ENCODE peak calls at places on chromosomes 5 and 9, in eight cellular contexts. One of them, this sample, is unnamed.

GRCh38 chr9:122107291-122107805 is 14.2 kb upstream of the TTLL11 start:
- DNase-seq in left colon: peak; percentile 44
- DNase-seq in endodermal cell: no peak
- DNase-seq in RKO: no peak
- DNase-seq in Calu3: no peak
- DNase-seq in memory B cell: no peak
- DNase-seq in NCI-H2081: no peak
- DNase-seq in activated naive CD4-positive, alpha-beta T cell treated with anti-CD3 and anti-CD28 coated beads, Interleukin-2, amount 50 U/mL, for 16 hours: no peak
- DNase-seq in this sample: no peak

GRCh38 chr5:170818222-170818621 is 34.7 kb downstream of the GABRP start:
- DNase-seq in left colon: no peak
- DNase-seq in endodermal cell: no peak
- DNase-seq in RKO: no peak
- DNase-seq in Calu3: no peak
- DNase-seq in memory B cell: no peak
- DNase-seq in NCI-H2081: no peak
- DNase-seq in activated naive CD4-positive, alpha-beta T cell treated with anti-CD3 and anti-CD28 coated beads, Interleukin-2, amount 50 U/mL, for 16 hours: no peak
- DNase-seq in this sample: no peak

GRCh38 chr9:138063785-138064184 is 186.2 kb downstream of the CACNA1B start:
- DNase-seq in left colon: peak; percentile 16
- DNase-seq in endodermal cell: peak; percentile 15
- DNase-seq in RKO: no peak
- DNase-seq in Calu3: no peak
- DNase-seq in memory B cell: no peak
- DNase-seq in NCI-H2081: no peak
- DNase-seq in activated naive CD4-positive, alpha-beta T cell treated with anti-CD3 and anti-CD28 coated beads, Interleukin-2, amount 50 U/mL, for 16 hours: no peak
- DNase-seq in this sample: no peak

GRCh38 chr5:123868267-123868666 is 356.3 kb downstream of the CSNK1G3 start:
- DNase-seq in left colon: no peak
- DNase-seq in endodermal cell: no peak
- DNase-seq in RKO: no peak
- DNase-seq in Calu3: no peak
- DNase-seq in memory B cell: no peak
- DNase-seq in NCI-H2081: no peak
- DNase-seq in activated naive CD4-positive, alpha-beta T cell treated with anti-CD3 and anti-CD28 coated beads, Interleukin-2, amount 50 U/mL, for 16 hours: no peak
- DNase-seq in this sample: no peak

GRCh38 chr5:123035320-123035949 is 1.1 kb downstream of the PPIC start:
- DNase-seq in left colon: peak; percentile 79
- DNase-seq in endodermal cell: peak; percentile 89
- DNase-seq in RKO: peak; percentile 73
- DNase-seq in Calu3: peak; percentile 72
- DNase-seq in memory B cell: peak; percentile 13
- DNase-seq in NCI-H2081: no peak
- DNase-seq in activated naive CD4-positive, alpha-beta T cell treated with anti-CD3 and anti-CD28 coated beads, Interleukin-2, amount 50 U/mL, for 16 hours: no peak
- DNase-seq in this sample: no peak

GRCh38 chr5:1820926-1821325 is 19.7 kb downstream of the NDUFS6 start:
- DNase-seq in left colon: no peak
- DNase-seq in endodermal cell: no peak
- DNase-seq in RKO: no peak
- DNase-seq in Calu3: no peak
- DNase-seq in memory B cell: no peak
- DNase-seq in NCI-H2081: no peak
- DNase-seq in activated naive CD4-positive, alpha-beta T cell treated with anti-CD3 and anti-CD28 coated beads, Interleukin-2, amount 50 U/mL, for 16 hours: no peak
- DNase-seq in this sample: no peak

GRCh38 chr9:32524558-32525461 is 1.2 kb downstream of the RIGI start:
- DNase-seq in left colon: no peak
- DNase-seq in endodermal cell: peak; percentile 75
- DNase-seq in RKO: no peak
- DNase-seq in Calu3: peak; percentile 11
- DNase-seq in memory B cell: no peak
- DNase-seq in NCI-H2081: no peak
- DNase-seq in activated naive CD4-positive, alpha-beta T cell treated with anti-CD3 and anti-CD28 coated beads, Interleukin-2, amount 50 U/mL, for 16 hours: peak; percentile 21
- DNase-seq in this sample: no peak

GRCh38 chr5:32534056-32534455 is 51.3 kb upstream of the SUB1 start:
- DNase-seq in left colon: no peak
- DNase-seq in endodermal cell: no peak
- DNase-seq in RKO: no peak
- DNase-seq in Calu3: no peak
- DNase-seq in memory B cell: no peak
- DNase-seq in NCI-H2081: no peak
- DNase-seq in activated naive CD4-positive, alpha-beta T cell treated with anti-CD3 and anti-CD28 coated beads, Interleukin-2, amount 50 U/mL, for 16 hours: no peak
- DNase-seq in this sample: no peak

GRCh38 chr5:79552984-79553383 is 39.0 kb upstream of the HOMER1 start:
- DNase-seq in left colon: no peak
- DNase-seq in endodermal cell: no peak
- DNase-seq in RKO: no peak
- DNase-seq in Calu3: no peak
- DNase-seq in memory B cell: no peak
- DNase-seq in NCI-H2081: no peak
- DNase-seq in activated naive CD4-positive, alpha-beta T cell treated with anti-CD3 and anti-CD28 coated beads, Interleukin-2, amount 50 U/mL, for 16 hours: no peak
- DNase-seq in this sample: no peak

GRCh38 chr9:131557855-131558548 is 12.7 kb downstream of the PRRT1B start:
- DNase-seq in left colon: no peak
- DNase-seq in endodermal cell: peak; percentile 53
- DNase-seq in RKO: no peak
- DNase-seq in Calu3: no peak
- DNase-seq in memory B cell: no peak
- DNase-seq in NCI-H2081: no peak
- DNase-seq in activated naive CD4-positive, alpha-beta T cell treated with anti-CD3 and anti-CD28 coated beads, Interleukin-2, amount 50 U/mL, for 16 hours: no peak
- DNase-seq in this sample: no peak

GRCh38 chr5:57035955-57036354 is 84.0 kb upstream of the MIER3 start:
- DNase-seq in left colon: no peak
- DNase-seq in endodermal cell: no peak
- DNase-seq in RKO: no peak
- DNase-seq in Calu3: no peak
- DNase-seq in memory B cell: no peak
- DNase-seq in NCI-H2081: no peak
- DNase-seq in activated naive CD4-positive, alpha-beta T cell treated with anti-CD3 and anti-CD28 coated beads, Interleukin-2, amount 50 U/mL, for 16 hours: no peak
- DNase-seq in this sample: no peak

GRCh38 chr5:32600057-32600622 is 14.8 kb downstream of the SUB1 start:
- DNase-seq in left colon: no peak
- DNase-seq in endodermal cell: no peak
- DNase-seq in RKO: peak; percentile 45
- DNase-seq in Calu3: no peak
- DNase-seq in memory B cell: no peak
- DNase-seq in NCI-H2081: no peak
- DNase-seq in activated naive CD4-positive, alpha-beta T cell treated with anti-CD3 and anti-CD28 coated beads, Interleukin-2, amount 50 U/mL, for 16 hours: no peak
- DNase-seq in this sample: no peak

GRCh38 chr5:139046551-139046950 is 151.6 kb downstream of the SIL1 start:
- DNase-seq in left colon: no peak
- DNase-seq in endodermal cell: no peak
- DNase-seq in RKO: no peak
- DNase-seq in Calu3: no peak
- DNase-seq in memory B cell: no peak
- DNase-seq in NCI-H2081: no peak
- DNase-seq in activated naive CD4-positive, alpha-beta T cell treated with anti-CD3 and anti-CD28 coated beads, Interleukin-2, amount 50 U/mL, for 16 hours: no peak
- DNase-seq in this sample: no peak

GRCh38 chr9:36762958-36763357 is 190.3 kb downstream of the MELK start:
- DNase-seq in left colon: no peak
- DNase-seq in endodermal cell: no peak
- DNase-seq in RKO: no peak
- DNase-seq in Calu3: no peak
- DNase-seq in memory B cell: no peak
- DNase-seq in NCI-H2081: no peak
- DNase-seq in activated naive CD4-positive, alpha-beta T cell treated with anti-CD3 and anti-CD28 coated beads, Interleukin-2, amount 50 U/mL, for 16 hours: no peak
- DNase-seq in this sample: no peak

GRCh38 chr9:5326893-5327548 is 12.7 kb downstream of the RLN1 start:
- DNase-seq in left colon: no peak
- DNase-seq in endodermal cell: peak; percentile 93
- DNase-seq in RKO: no peak
- DNase-seq in Calu3: no peak
- DNase-seq in memory B cell: no peak
- DNase-seq in NCI-H2081: no peak
- DNase-seq in activated naive CD4-positive, alpha-beta T cell treated with anti-CD3 and anti-CD28 coated beads, Interleukin-2, amount 50 U/mL, for 16 hours: no peak
- DNase-seq in this sample: no peak

GRCh38 chr5:78274540-78275197 is 19.8 kb downstream of the AP3B1 start:
- DNase-seq in left colon: no peak
- DNase-seq in endodermal cell: no peak
- DNase-seq in RKO: no peak
- DNase-seq in Calu3: no peak
- DNase-seq in memory B cell: no peak
- DNase-seq in NCI-H2081: no peak
- DNase-seq in activated naive CD4-positive, alpha-beta T cell treated with anti-CD3 and anti-CD28 coated beads, Interleukin-2, amount 50 U/mL, for 16 hours: no peak
- DNase-seq in this sample: no peak

GRCh38 chr9:7368410-7369292 is 430.9 kb downstream of the DMAC1 start:
- DNase-seq in left colon: no peak
- DNase-seq in endodermal cell: no peak
- DNase-seq in RKO: no peak
- DNase-seq in Calu3: no peak
- DNase-seq in memory B cell: no peak
- DNase-seq in NCI-H2081: no peak
- DNase-seq in activated naive CD4-positive, alpha-beta T cell treated with anti-CD3 and anti-CD28 coated beads, Interleukin-2, amount 50 U/mL, for 16 hours: no peak
- DNase-seq in this sample: no peak

GRCh38 chr5:37789991-37790390 is 49.9 kb downstream of the GDNF start:
- DNase-seq in left colon: no peak
- DNase-seq in endodermal cell: no peak
- DNase-seq in RKO: no peak
- DNase-seq in Calu3: no peak
- DNase-seq in memory B cell: no peak
- DNase-seq in NCI-H2081: no peak
- DNase-seq in activated naive CD4-positive, alpha-beta T cell treated with anti-CD3 and anti-CD28 coated beads, Interleukin-2, amount 50 U/mL, for 16 hours: no peak
- DNase-seq in this sample: no peak

GRCh38 chr9:68999393-69000105 is 14.4 kb downstream of the PRKACG start:
- DNase-seq in left colon: peak; percentile 67
- DNase-seq in endodermal cell: peak; percentile 88
- DNase-seq in RKO: peak; percentile 76
- DNase-seq in Calu3: peak; percentile 66
- DNase-seq in memory B cell: peak; percentile 55
- DNase-seq in NCI-H2081: peak; percentile 76
- DNase-seq in activated naive CD4-positive, alpha-beta T cell treated with anti-CD3 and anti-CD28 coated beads, Interleukin-2, amount 50 U/mL, for 16 hours: peak; percentile 62
- DNase-seq in this sample: peak; percentile 35

GRCh38 chr9:110835859-110836271 is 167.3 kb downstream of the MUSK start:
- DNase-seq in left colon: no peak
- DNase-seq in endodermal cell: no peak
- DNase-seq in RKO: no peak
- DNase-seq in Calu3: no peak
- DNase-seq in memory B cell: no peak
- DNase-seq in NCI-H2081: no peak
- DNase-seq in activated naive CD4-positive, alpha-beta T cell treated with anti-CD3 and anti-CD28 coated beads, Interleukin-2, amount 50 U/mL, for 16 hours: no peak
- DNase-seq in this sample: no peak

GRCh38 chr5:91079037-91079436 is 304.1 kb downstream of the ARRDC3 start:
- DNase-seq in left colon: no peak
- DNase-seq in endodermal cell: no peak
- DNase-seq in RKO: no peak
- DNase-seq in Calu3: no peak
- DNase-seq in memory B cell: no peak
- DNase-seq in NCI-H2081: no peak
- DNase-seq in activated naive CD4-positive, alpha-beta T cell treated with anti-CD3 and anti-CD28 coated beads, Interleukin-2, amount 50 U/mL, for 16 hours: no peak
- DNase-seq in this sample: no peak

GRCh38 chr9:93591301-93591700 is 14.9 kb downstream of the PHF2 start:
- DNase-seq in left colon: no peak
- DNase-seq in endodermal cell: no peak
- DNase-seq in RKO: no peak
- DNase-seq in Calu3: no peak
- DNase-seq in memory B cell: no peak
- DNase-seq in NCI-H2081: no peak
- DNase-seq in activated naive CD4-positive, alpha-beta T cell treated with anti-CD3 and anti-CD28 coated beads, Interleukin-2, amount 50 U/mL, for 16 hours: no peak
- DNase-seq in this sample: no peak

GRCh38 chr9:93678199-93679019 is 102.0 kb downstream of the PHF2 start:
- DNase-seq in left colon: peak; percentile 3
- DNase-seq in endodermal cell: peak; percentile 34
- DNase-seq in RKO: no peak
- DNase-seq in Calu3: no peak
- DNase-seq in memory B cell: no peak
- DNase-seq in NCI-H2081: no peak
- DNase-seq in activated naive CD4-positive, alpha-beta T cell treated with anti-CD3 and anti-CD28 coated beads, Interleukin-2, amount 50 U/mL, for 16 hours: no peak
- DNase-seq in this sample: no peak

GRCh38 chr5:82635561-82636288 is 357.6 kb upstream of the RPS23 start:
- DNase-seq in left colon: no peak
- DNase-seq in endodermal cell: no peak
- DNase-seq in RKO: peak; percentile 18
- DNase-seq in Calu3: peak; percentile 72
- DNase-seq in memory B cell: no peak
- DNase-seq in NCI-H2081: no peak
- DNase-seq in activated naive CD4-positive, alpha-beta T cell treated with anti-CD3 and anti-CD28 coated beads, Interleukin-2, amount 50 U/mL, for 16 hours: no peak
- DNase-seq in this sample: no peak

GRCh38 chr5:139385061-139385889 is 2.2 kb upstream of the SLC23A1 start:
- DNase-seq in left colon: no peak
- DNase-seq in endodermal cell: peak; percentile 45
- DNase-seq in RKO: no peak
- DNase-seq in Calu3: peak; percentile 53
- DNase-seq in memory B cell: no peak
- DNase-seq in NCI-H2081: no peak
- DNase-seq in activated naive CD4-positive, alpha-beta T cell treated with anti-CD3 and anti-CD28 coated beads, Interleukin-2, amount 50 U/mL, for 16 hours: no peak
- DNase-seq in this sample: no peak

GRCh38 chr9:110426052-110426709 is 88.5 kb upstream of the TXNDC8 start:
- DNase-seq in left colon: no peak
- DNase-seq in endodermal cell: no peak
- DNase-seq in RKO: peak; percentile 48
- DNase-seq in Calu3: no peak
- DNase-seq in memory B cell: no peak
- DNase-seq in NCI-H2081: no peak
- DNase-seq in activated naive CD4-positive, alpha-beta T cell treated with anti-CD3 and anti-CD28 coated beads, Interleukin-2, amount 50 U/mL, for 16 hours: no peak
- DNase-seq in this sample: no peak

GRCh38 chr5:72523960-72524582 is 16.9 kb upstream of the ZNF366 start:
- DNase-seq in left colon: no peak
- DNase-seq in endodermal cell: no peak
- DNase-seq in RKO: peak; percentile 62
- DNase-seq in Calu3: peak; percentile 13
- DNase-seq in memory B cell: no peak
- DNase-seq in NCI-H2081: no peak
- DNase-seq in activated naive CD4-positive, alpha-beta T cell treated with anti-CD3 and anti-CD28 coated beads, Interleukin-2, amount 50 U/mL, for 16 hours: no peak
- DNase-seq in this sample: no peak

GRCh38 chr5:24747327-24747726 is 102.5 kb upstream of the CDH10 start:
- DNase-seq in left colon: no peak
- DNase-seq in endodermal cell: no peak
- DNase-seq in RKO: no peak
- DNase-seq in Calu3: no peak
- DNase-seq in memory B cell: no peak
- DNase-seq in NCI-H2081: no peak
- DNase-seq in activated naive CD4-positive, alpha-beta T cell treated with anti-CD3 and anti-CD28 coated beads, Interleukin-2, amount 50 U/mL, for 16 hours: no peak
- DNase-seq in this sample: no peak

GRCh38 chr5:172766287-172767104 is 4.5 kb downstream of the DUSP1 start:
- DNase-seq in left colon: peak; percentile 67
- DNase-seq in endodermal cell: peak; percentile 60
- DNase-seq in RKO: no peak
- DNase-seq in Calu3: no peak
- DNase-seq in memory B cell: peak; percentile 42
- DNase-seq in NCI-H2081: no peak
- DNase-seq in activated naive CD4-positive, alpha-beta T cell treated with anti-CD3 and anti-CD28 coated beads, Interleukin-2, amount 50 U/mL, for 16 hours: no peak
- DNase-seq in this sample: peak; percentile 49

This sample was measured in nucleus accumbens.